ENCODE peak calls at places on chromosomes 6 and 20, in eight cellular contexts. T, W, R, Y, J, M, A and G are unnamed samples.

GRCh38 chr20:41110930-41111577 is 26.3 kb upstream of the PLCG1 start:
- DNase-seq in T (no peak), W (no peak), R (no peak), Y (no peak), J (no peak), M (no peak), A (no peak), G (no peak)

GRCh38 chr6:291697-292505 is at the start of gene DUSP22:
- DNase-seq in T (peak), W (peak), R (peak), Y (peak), J (peak), M (no peak), A (peak), G (peak)

GRCh38 chr6:151493495-151494234 is at the start of gene CCDC170:
- DNase-seq in T (peak), W (peak), R (no peak), Y (peak), J (no peak), M (peak), A (no peak), G (peak)

GRCh38 chr20:10919549-10920140 is 245.8 kb upstream of the JAG1 start:
- DNase-seq in T (no peak), W (no peak), R (no peak), Y (no peak), J (no peak), M (no peak), A (no peak), G (no peak)

GRCh38 chr6:13814938-13815575 is 700 bp upstream of the MCUR1 start:
- DNase-seq in T (peak), W (no peak), R (no peak), Y (no peak), J (no peak), M (no peak), A (no peak), G (no peak)

GRCh38 chr20:63498950-63499332 is at the start of gene EEF1A2:
- DNase-seq in T (peak), W (peak), R (no peak), Y (peak), J (no peak), M (peak), A (no peak), G (peak)

GRCh38 chr20:19478320-19478719 is 265.9 kb downstream of the SLC24A3 start:
- DNase-seq in T (no peak), W (no peak), R (no peak), Y (no peak), J (no peak), M (no peak), A (no peak), G (no peak)

GRCh38 chr20:18676366-18676765 is 88.5 kb downstream of the DTD1 start:
- DNase-seq in T (no peak), W (no peak), R (no peak), Y (no peak), J (no peak), M (no peak), A (no peak), G (no peak)

GRCh38 chr20:4062721-4063606 is 47.6 kb upstream of the RNF24 start:
- DNase-seq in T (no peak), W (no peak), R (no peak), Y (no peak), J (no peak), M (no peak), A (no peak), G (no peak)

GRCh38 chr20:19750907-19751636 is 7.0 kb upstream of the RIN2 start:
- DNase-seq in T (peak), W (no peak), R (no peak), Y (peak), J (no peak), M (no peak), A (no peak), G (no peak)

GRCh38 chr6:116461563-116462507 is 660 bp downstream of the CALHM6 start:
- DNase-seq in T (peak), W (peak), R (no peak), Y (peak), J (peak), M (no peak), A (no peak), G (peak)

GRCh38 chr20:58483470-58483869 is 31.7 kb downstream of the APCDD1L start:
- DNase-seq in T (no peak), W (no peak), R (no peak), Y (no peak), J (no peak), M (no peak), A (no peak), G (no peak)

GRCh38 chr6:50539441-50539840 is 173.9 kb upstream of the TFAP2D start:
- DNase-seq in T (no peak), W (no peak), R (no peak), Y (no peak), J (no peak), M (no peak), A (no peak), G (no peak)